ENCODE peak calls at places on chromosomes 7 and 10, in ten cellular contexts. J is GM23338, Z is prostate gland, G is transverse colon, M is endothelial cell of umbilical vein, O is Panc1, E is HepG2, X is SK-N-SH, U is sigmoid colon, L is stomach. D is an unnamed sample.

GRCh38 chr7:127809285-127809702 is 157.3 kb downstream of the SND1 start:
- DNase-seq in U (no peak), O (no peak), X (peak), G (no peak), J (no peak), L (no peak), M (no peak), Z (no peak), E (no peak), D (no peak)

GRCh38 chr10:102072867-102073527 is 7.8 kb downstream of the HPS6 start:
- DNase-seq in X (peak), U (peak), G (peak), L (peak), Z (peak), O (peak), M (peak), J (peak), E (peak), D (peak)

GRCh38 chr10:59011972-59012632 is 164.3 kb upstream of the PHYHIPL start:
- DNase-seq in M (no peak), E (no peak), X (no peak), J (no peak), L (no peak), Z (no peak), G (no peak), U (no peak), O (no peak), D (no peak)

GRCh38 chr7:93920496-93921189 is 892 bp upstream of the GNG11 start:
- DNase-seq in L (no peak), X (no peak), J (peak), E (no peak), Z (no peak), M (peak), U (no peak), G (no peak), O (no peak), D (no peak)

GRCh38 chr7:105890290-105890997 is 14.0 kb upstream of the ATXN7L1 start:
- DNase-seq in G (no peak), U (no peak), J (no peak), M (no peak), O (no peak), E (no peak), X (no peak), L (no peak), Z (no peak), D (no peak)

GRCh38 chr7:77427996-77428603 is 12.0 kb upstream of the GSAP start:
- DNase-seq in L (no peak), E (no peak), X (no peak), Z (no peak), M (peak), U (no peak), J (peak), G (peak), O (no peak), D (no peak)

GRCh38 chr7:128394904-128395496 is 14.8 kb downstream of the IMPDH1 start:
- DNase-seq in O (no peak), J (no peak), X (no peak), U (no peak), Z (no peak), L (no peak), E (no peak), M (no peak), G (no peak), D (no peak)

GRCh38 chr10:77511498-77512218 is 126.0 kb downstream of the KCNMA1 start:
- DNase-seq in M (no peak), O (no peak), E (no peak), Z (no peak), J (peak), L (no peak), G (no peak), X (no peak), U (no peak), D (no peak)

GRCh38 chr10:26468291-26468690 is 30.1 kb downstream of the APBB1IP start:
- DNase-seq in J (no peak), M (no peak), Z (no peak), G (no peak), E (peak), O (no peak), L (no peak), X (no peak), U (no peak), D (no peak)

DNA sequence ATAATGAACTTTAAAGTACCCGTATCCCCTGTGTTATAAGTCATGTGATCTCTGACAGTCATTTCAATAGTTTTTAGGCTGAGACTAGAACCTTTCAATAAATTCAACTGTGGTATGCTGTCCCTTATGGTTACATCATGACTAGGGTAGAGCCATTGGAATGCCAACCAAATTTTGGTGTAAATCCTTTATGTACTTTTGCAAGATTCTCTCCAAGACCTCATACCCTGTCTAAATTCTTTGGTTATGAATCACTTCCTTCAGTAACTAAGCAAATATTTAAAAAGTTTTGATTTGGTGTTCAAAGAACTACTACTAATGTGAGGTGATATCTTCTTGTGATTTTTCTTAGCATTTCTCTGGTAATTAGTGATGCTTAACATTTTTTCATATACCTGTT is 20.8 kb upstream of the OR6B1 start:
- DNase-seq in U (no peak), M (peak), G (no peak), J (no peak), X (no peak), L (no peak), Z (no peak), O (peak), E (peak), D (no peak)
- H3K27ac ChIP-seq in U (no peak), M (peak), G (no peak), J (no peak), X (peak), L (no peak), Z (no peak), O (no peak), E (no peak), D (no peak)

GRCh38 chr7:5425507-5426225 is 2.0 kb upstream of the TNRC18 start:
- DNase-seq in G (peak), J (peak), E (peak), M (peak), O (no peak), X (peak), U (peak), L (peak), Z (peak), D (peak)

GRCh38 chr7:5424689-5425506 is 1.3 kb upstream of the TNRC18 start:
- DNase-seq in J (peak), X (no peak), O (no peak), E (peak), L (peak), M (peak), U (peak), Z (peak), G (peak), D (no peak)

GRCh38 chr7:5422324-5423271 is 1.0 kb downstream of the TNRC18 start:
- DNase-seq in O (no peak), Z (peak), L (no peak), G (no peak), J (peak), M (peak), X (peak), E (peak), U (no peak), D (no peak)

GRCh38 chr7:5423272-5423843 is at the start of gene TNRC18:
- DNase-seq in L (peak), E (no peak), M (no peak), Z (peak), O (no peak), X (peak), G (peak), U (peak), J (no peak), D (peak)

DNA sequence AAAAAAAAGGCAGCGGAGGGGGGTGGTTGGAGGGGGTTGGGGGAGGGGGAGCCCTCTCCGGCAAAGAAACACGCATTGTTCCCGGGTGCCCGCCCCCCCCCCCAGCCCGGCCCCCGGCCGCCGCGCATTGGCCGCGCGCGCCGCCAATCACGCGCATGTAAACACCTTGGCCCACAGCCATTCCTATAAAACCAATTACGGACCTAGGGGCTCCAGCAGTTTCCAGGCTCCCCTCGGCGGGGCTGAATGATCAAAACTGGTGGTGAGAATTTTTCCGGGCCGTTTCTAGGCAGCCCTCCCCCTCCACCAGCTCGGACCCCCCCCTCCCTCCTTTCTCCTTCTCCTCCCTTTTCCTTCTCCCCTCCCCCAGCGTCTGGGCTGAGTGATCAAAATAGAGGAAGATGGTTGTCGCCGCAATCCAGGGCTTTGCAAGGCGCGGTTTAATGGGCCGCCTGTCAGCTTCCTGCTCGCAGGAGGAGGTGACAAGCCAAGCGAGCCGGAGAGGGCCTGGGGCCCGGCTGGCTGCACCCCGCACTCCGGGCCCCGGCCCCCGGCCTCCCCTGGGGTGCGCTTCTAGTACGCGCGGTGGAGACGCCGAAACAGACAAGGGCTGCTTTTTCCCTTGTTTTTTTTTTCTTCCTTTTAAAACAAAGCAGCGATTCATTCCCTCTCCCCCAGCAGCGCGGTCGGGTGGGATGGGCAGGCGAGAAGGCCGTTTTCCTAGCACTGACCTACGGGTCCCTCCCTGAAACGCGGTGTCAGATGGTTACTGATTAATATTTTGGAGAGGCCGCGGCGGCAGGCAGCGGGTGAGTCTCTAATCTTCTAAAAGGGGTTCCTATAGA is 432 bp upstream of the TNRC18 start:
- DNase-seq in Z (peak), M (peak), O (peak), J (peak), G (peak), U (peak), E (peak), L (peak), X (peak), D (peak)
- TF ChIP-seq POLR2AphosphoS5 in Z (peak), M (peak), O (peak), J (no peak), G (peak), U (peak), E (peak), L (peak), X (peak), D (peak)

DNA sequence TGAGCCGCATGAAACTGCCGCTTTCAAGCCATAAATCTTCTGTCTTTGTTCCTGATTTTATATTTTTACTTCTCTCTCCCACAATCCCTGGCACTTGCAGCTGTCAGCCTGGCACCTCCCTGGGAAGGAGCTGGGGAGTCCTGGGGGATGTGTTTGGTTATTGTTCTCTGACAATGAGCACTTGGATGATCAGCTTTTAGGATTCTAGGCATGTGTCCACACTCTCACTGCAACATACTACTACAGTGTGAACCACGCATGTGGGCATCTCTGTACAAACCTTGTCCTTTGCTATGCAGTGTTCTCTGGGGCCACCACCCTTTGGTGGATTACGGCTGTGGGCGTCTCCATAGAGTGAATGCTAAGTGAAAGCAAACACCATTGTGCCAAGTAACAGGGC is 168.5 kb upstream of the KMT2E start:
- DNase-seq in M (no peak), G (no peak), U (no peak), X (no peak), O (no peak), J (no peak), Z (no peak), E (no peak), L (no peak), D (no peak)
- H3K27ac ChIP-seq in M (no peak), G (no peak), U (no peak), X (no peak), O (no peak), J (no peak), Z (no peak), E (no peak), L (no peak), D (no peak)

GRCh38 chr10:22685926-22686325 is 28.5 kb downstream of the PIP4K2A start:
- DNase-seq in L (no peak), O (no peak), E (no peak), Z (no peak), U (no peak), X (no peak), M (peak), G (no peak), J (no peak), D (no peak)
- TF ChIP-seq POLR2AphosphoS5 in L (no peak), O (no peak), E (no peak), Z (peak), U (no peak), X (no peak), M (no peak), G (no peak), J (no peak), D (no peak)

GRCh38 chr10:80526218-80526617 is 11.5 kb upstream of the SH2D4B start:
- DNase-seq in L (no peak), M (no peak), X (no peak), O (no peak), G (no peak), U (no peak), Z (no peak), E (no peak), J (no peak), D (no peak)
- H3K27ac ChIP-seq in L (no peak), M (no peak), X (no peak), O (no peak), G (no peak), U (no peak), Z (no peak), E (no peak), J (no peak), D (no peak)

DNA sequence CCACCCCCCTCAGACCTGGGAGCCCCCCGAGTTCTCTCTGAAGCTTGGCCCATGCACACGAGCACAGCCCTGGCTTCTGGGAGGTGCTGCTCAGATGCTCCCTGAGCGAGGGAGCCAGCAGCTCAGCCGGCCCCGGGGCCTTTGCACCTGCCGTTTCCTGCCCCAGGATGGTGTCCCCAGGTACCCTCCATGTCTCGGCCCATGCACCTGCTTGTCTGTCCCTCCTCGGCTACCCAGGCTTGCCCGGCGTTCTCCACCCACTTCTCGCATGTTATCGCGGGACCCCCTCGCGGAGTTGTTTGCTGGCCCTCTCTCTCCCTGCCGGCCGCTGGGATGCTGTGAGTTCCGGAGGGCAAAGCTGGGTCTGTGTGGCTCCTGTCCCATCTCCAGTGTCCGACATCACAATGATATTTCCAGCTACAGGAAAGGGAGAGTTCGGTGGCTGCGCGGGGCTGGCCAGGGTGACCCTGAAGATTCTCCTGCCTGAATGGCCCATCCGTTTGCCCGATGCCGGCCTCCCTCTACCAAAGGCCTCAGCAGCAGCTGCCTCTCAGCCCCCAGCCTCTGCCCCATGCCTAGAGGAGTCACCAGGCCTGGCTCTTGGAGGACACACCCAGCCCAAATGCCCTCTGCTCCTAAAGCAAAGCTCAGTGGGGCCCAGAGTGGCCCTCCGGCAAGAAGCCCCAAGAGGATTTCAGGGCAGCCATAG is 12.2 kb upstream of the LFNG start:
- DNase-seq in Z (no peak), X (no peak), O (no peak), G (no peak), M (no peak), J (no peak), U (no peak), L (no peak), E (no peak), D (no peak)
- TF ChIP-seq POLR2AphosphoS5 in Z (no peak), X (no peak), O (no peak), G (no peak), M (no peak), J (no peak), U (no peak), L (no peak), E (no peak), D (no peak)

DNA sequence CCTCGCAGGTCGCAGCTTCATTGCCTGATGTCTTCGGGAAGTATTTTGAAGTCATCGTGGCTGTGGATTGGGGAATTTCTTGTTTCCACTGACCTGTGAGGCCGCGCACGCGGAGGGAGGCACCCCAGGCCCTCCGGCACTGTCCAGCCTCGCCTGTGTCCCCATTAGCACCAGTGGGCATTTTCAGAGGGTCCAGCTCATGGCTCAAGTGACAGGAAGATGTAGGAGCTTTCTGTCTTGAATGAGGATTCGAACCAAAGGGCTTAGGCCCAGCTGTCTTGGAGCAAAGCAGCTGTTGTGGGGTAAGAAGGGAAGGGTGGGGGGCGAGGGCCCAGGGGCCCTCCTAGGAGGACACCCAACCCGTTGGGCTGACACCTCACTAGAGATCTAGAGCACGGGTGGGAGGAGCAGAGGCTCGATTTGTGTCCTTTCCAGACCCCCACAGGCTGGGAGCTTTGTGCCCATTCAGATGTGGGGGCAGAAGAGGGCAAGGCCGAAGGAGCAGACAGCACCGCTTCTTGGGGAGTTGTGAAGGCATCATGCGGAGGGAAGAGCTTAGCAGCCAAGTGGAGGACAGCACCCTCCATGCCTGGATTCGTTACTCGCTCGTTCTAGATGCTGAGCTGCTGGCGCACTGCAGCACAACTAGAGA is 912 bp downstream of the ZNF37A start:
- DNase-seq in M (no peak), X (no peak), J (no peak), G (no peak), E (no peak), U (no peak), O (no peak), L (no peak), Z (no peak), D (no peak)
- H3K27ac ChIP-seq in M (no peak), X (peak), J (no peak), G (peak), E (peak), U (peak), O (peak), L (peak), Z (peak), D (peak)

D was measured in breast epithelium.